ENCODE peak calls at places on chromosomes 11 and 22, in nine cellular contexts. G is MM.1S, P is GM12878, S is fibroblast of lung, X is colonic mucosa, V is HCT116, O is DND-41, A is mesendoderm, Z is mammary epithelial cell. R is an unnamed sample.

GRCh38 chr11:126277780-126278179 is 5.1 kb upstream of the TIRAP start:
- DNase-seq in G (no peak), P (no peak), S (no peak), X (no peak), V (no peak), O (no peak), A (no peak), Z (no peak), R (no peak)

GRCh38 chr11:48034926-48035876 is 54.8 kb downstream of the PTPRJ start:
- DNase-seq in G (no peak), P (no peak), S (no peak), X (no peak), V (no peak), O (peak; percentile 70), A (no peak), Z (no peak), R (no peak)

GRCh38 chr11:108835624-108836023 is 170.8 kb downstream of the DDX10 start:
- DNase-seq in G (no peak), P (no peak), S (no peak), X (no peak), V (no peak), O (no peak), A (peak; percentile 54), Z (no peak), R (no peak)

GRCh38 chr11:17142450-17142849 is 65.0 kb upstream of the RPS13 start:
- DNase-seq in G (no peak), P (no peak), S (no peak), X (no peak), V (no peak), O (no peak), A (no peak), Z (no peak), R (no peak)

GRCh38 chr11:36196476-36197099 is 92.6 kb downstream of the COMMD9 start:
- DNase-seq in G (no peak), P (no peak), S (peak; percentile 33), X (no peak), V (no peak), O (no peak), A (no peak), Z (no peak), R (peak; percentile 57)

GRCh38 chr22:38706101-38706884 is 549 bp downstream of the GTPBP1 start:
- DNase-seq in G (peak; percentile 52), P (no peak), S (peak; percentile 45), X (peak; percentile 63), V (no peak), O (peak; percentile 54), A (peak; percentile 31), Z (peak; percentile 29), R (peak; percentile 78)

GRCh38 chr11:135006800-135007199 is 594.8 kb upstream of the B3GAT1 start:
- DNase-seq in G (no peak), P (no peak), S (no peak), X (no peak), V (no peak), O (no peak), A (no peak), Z (no peak), R (no peak)

GRCh38 chr22:36224245-36224644 is 15.1 kb downstream of the APOL2 start:
- DNase-seq in G (no peak), P (no peak), S (no peak), X (no peak), V (no peak), O (no peak), A (no peak), Z (peak; percentile 24), R (no peak)

GRCh38 chr11:66548774-66549630 is 2.3 kb downstream of the ACTN3 start:
- DNase-seq in G (no peak), P (no peak), S (no peak), X (no peak), V (no peak), O (no peak), A (peak; percentile 27), Z (no peak), R (no peak)

GRCh38 chr11:46446343-46446751 is 54.8 kb upstream of the CHRM4 start:
- DNase-seq in G (no peak), P (no peak), S (no peak), X (no peak), V (no peak), O (no peak), A (peak; percentile 64), Z (no peak), R (peak; percentile 76)

GRCh38 chr11:67483901-67484665 is 1.3 kb downstream of the AIP start:
- DNase-seq in G (no peak), P (no peak), S (no peak), X (peak; percentile 25), V (no peak), O (peak; percentile 75), A (no peak), Z (no peak), R (no peak)

GRCh38 chr11:102328748-102329147 is 11.5 kb downstream of the BIRC3 start:
- DNase-seq in G (no peak), P (no peak), S (no peak), X (no peak), V (no peak), O (no peak), A (no peak), Z (no peak), R (no peak)

GRCh38 chr11:48019230-48019584 is 38.8 kb downstream of the PTPRJ start:
- DNase-seq in G (no peak), P (no peak), S (no peak), X (no peak), V (no peak), O (no peak), A (peak; percentile 54), Z (no peak), R (no peak)

GRCh38 chr11:12707500-12707880 is 33.3 kb downstream of the TEAD1 start:
- DNase-seq in G (no peak), P (no peak), S (no peak), X (no peak), V (no peak), O (no peak), A (no peak), Z (no peak), R (no peak)

GRCh38 chr11:123083623-123084029 is 21.7 kb upstream of the HSPA8 start:
- DNase-seq in G (no peak), P (no peak), S (peak; percentile 98), X (peak; percentile 93), V (peak; percentile 85), O (peak; percentile 46), A (peak; percentile 74), Z (peak; percentile 94), R (peak; percentile 88)

GRCh38 chr22:46073683-46074504 is 76.4 kb upstream of the PPARA start:
- DNase-seq in G (no peak), P (no peak), S (no peak), X (no peak), V (no peak), O (peak; percentile 25), A (no peak), Z (peak; percentile 41), R (peak; percentile 82)

GRCh38 chr22:30541979-30542810 is 4.3 kb downstream of the SEC14L6 start:
- DNase-seq in G (no peak), P (no peak), S (peak; percentile 5), X (no peak), V (no peak), O (no peak), A (peak; percentile 45), Z (no peak), R (peak; percentile 30)
- H3K4me3 ChIP-seq in G (no peak overlapping the region), P (no peak overlapping the region), S (peak overlapping the region; percentile 14), X (peak overlapping the region; percentile 15), V (no peak overlapping the region), O (no peak overlapping the region), A (peak overlapping the region; percentile 4), Z (peak overlapping the region; percentile 22), R (peak overlapping the region; percentile 58)

GRCh38 chr22:20011123-20011992 is 5.3 kb downstream of the ARVCF start:
- DNase-seq in G (no peak), P (no peak), S (no peak), X (no peak), V (no peak), O (no peak), A (no peak), Z (no peak), R (no peak)

GRCh38 chr22:20009018-20009482 is 7.6 kb downstream of the ARVCF start:
- DNase-seq in G (no peak), P (no peak), S (no peak), X (no peak), V (no peak), O (no peak), A (no peak), Z (no peak), R (no peak)

GRCh38 chr22:20010307-20011122 is 6.1 kb downstream of the ARVCF start:
- DNase-seq in G (no peak), P (no peak), S (no peak), X (no peak), V (no peak), O (no peak), A (no peak), Z (peak; percentile 58), R (no peak)

GRCh38 chr22:20009582-20010306 is 6.9 kb downstream of the ARVCF start:
- DNase-seq in G (no peak), P (no peak), S (no peak), X (no peak), V (no peak), O (no peak), A (no peak), Z (no peak), R (no peak)

DNA sequence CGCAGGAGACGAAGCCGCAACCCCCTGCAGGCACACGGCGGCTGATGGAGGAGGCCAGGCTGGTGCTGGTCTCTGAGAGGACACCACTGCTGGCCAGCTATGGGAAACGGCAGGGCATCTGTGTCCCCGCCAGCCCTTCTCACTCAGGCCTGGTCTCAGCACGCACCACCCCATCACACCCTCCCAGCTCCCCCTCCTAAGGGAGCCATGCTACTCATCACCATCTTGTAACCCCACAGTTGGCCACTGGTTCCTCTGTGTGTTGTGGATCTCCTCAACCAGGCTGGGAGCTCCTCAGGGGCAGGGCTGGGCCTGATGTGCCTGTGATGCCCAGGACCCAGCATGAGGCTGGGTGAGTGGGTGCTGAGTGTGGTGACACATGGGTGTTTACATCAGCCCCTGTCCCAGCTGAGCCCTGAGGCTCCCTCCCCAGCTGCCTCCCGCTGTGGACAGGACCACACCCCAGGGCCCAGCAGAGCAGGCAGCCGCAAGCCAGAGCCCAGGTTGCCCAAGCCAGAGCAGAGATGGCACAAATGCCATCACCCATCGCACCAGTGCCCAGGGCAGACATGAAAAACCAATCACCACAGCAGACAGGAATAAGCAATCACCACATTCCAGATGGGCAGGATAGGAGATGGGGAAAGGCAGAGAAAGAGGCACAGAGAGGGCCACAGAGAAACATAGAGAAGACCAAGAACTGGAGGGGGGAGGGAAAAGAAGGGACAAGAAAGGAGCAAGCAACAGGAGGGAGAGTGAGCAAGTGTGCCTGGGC is 8.2 kb downstream of the ARVCF start:
- DNase-seq in G (no peak), P (no peak), S (no peak), X (no peak), V (no peak), O (no peak), A (no peak), Z (no peak), R (no peak)
- H3K9ac ChIP-seq in G (no peak overlapping the region), P (no peak overlapping the region), S (no peak overlapping the region), X (no peak overlapping the region), V (no peak overlapping the region), O (no peak overlapping the region), A (no peak overlapping the region), Z (no peak overlapping the region), R (no peak overlapping the region)

GRCh38 chr22:49077036-49077393 is 750.7 kb downstream of the BRD1 start:
- DNase-seq in G (no peak), P (no peak), S (no peak), X (no peak), V (no peak), O (no peak), A (no peak), Z (no peak), R (no peak)
- H3K27me3 ChIP-seq in G (peaks cover 49% of the 10 kb centered on the region), P (no peaks in the 10 kb centered on the region), S (no peaks in the 10 kb centered on the region), X (no peaks in the 10 kb centered on the region), V (peaks cover 34% of the 10 kb centered on the region), O (no peaks in the 10 kb centered on the region), A (no peaks in the 10 kb centered on the region), Z (no peaks in the 10 kb centered on the region), R (no peaks in the 10 kb centered on the region)

GRCh38 chr11:45371251-45371749 is 85.2 kb upstream of the SYT13 start:
- DNase-seq in G (peak; percentile 71), P (no peak), S (peak; percentile 61), X (peak; percentile 62), V (peak; percentile 63), O (peak; percentile 62), A (peak; percentile 93), Z (peak; percentile 38), R (peak; percentile 83)
- H3K4me3 ChIP-seq in G (peak overlapping the region; percentile 22), P (no peak overlapping the region), S (no peak overlapping the region), X (no peak overlapping the region), V (no peak overlapping the region), O (no peak overlapping the region), A (no peak overlapping the region), Z (no peak overlapping the region), R (no peak overlapping the region)

R was measured in adipocyte.